ENCODE peak calls at places on chromosomes 11 and 22, in ten cellular contexts. Q, I, W, B, M, E, S, H, D and K are unnamed samples.

GRCh38 chr11:86934933-86935579 is 20.1 kb downstream of the FZD4 start:
- DNase-seq in Q (no peak), I (no peak), W (no peak), B (no peak), M (no peak), E (no peak), S (no peak), H (no peak), D (no peak), K (no peak)

GRCh38 chr11:69700278-69701140 is 3.3 kb downstream of the FGF19 start:
- DNase-seq in Q (no peak), I (peak; percentile 64), W (no peak), B (peak; percentile 84), M (no peak), E (no peak), S (no peak), H (no peak), D (no peak), K (no peak)

GRCh38 chr11:74744277-74744676 is 4.4 kb upstream of the RNF169 start:
- DNase-seq in Q (no peak), I (no peak), W (no peak), B (no peak), M (no peak), E (no peak), S (no peak), H (no peak), D (no peak), K (no peak)

GRCh38 chr22:20298110-20298802 is 21.6 kb downstream of the DGCR6L start:
- DNase-seq in Q (no peak), I (no peak), W (no peak), B (no peak), M (no peak), E (no peak), S (no peak), H (no peak), D (no peak), K (no peak)

GRCh38 chr11:32385998-32386397 is 49.3 kb downstream of the WT1 start:
- DNase-seq in Q (no peak), I (peak; percentile 63), W (peak; percentile 27), B (peak; percentile 41), M (no peak), E (no peak), S (no peak), H (peak; percentile 43), D (no peak), K (no peak)

GRCh38 chr22:29039148-29039547 is 22.5 kb downstream of the C22orf31 start:
- DNase-seq in Q (no peak), I (no peak), W (no peak), B (no peak), M (no peak), E (no peak), S (no peak), H (no peak), D (no peak), K (no peak)

GRCh38 chr22:17974703-17975372 is 49.5 kb downstream of the MICAL3 start:
- DNase-seq in Q (no peak), I (no peak), W (no peak), B (no peak), M (no peak), E (no peak), S (no peak), H (no peak), D (peak; percentile 73), K (no peak)

GRCh38 chr11:94776351-94777321 is 8.5 kb downstream of the AMOTL1 start:
- DNase-seq in Q (no peak), I (peak; percentile 35), W (peak; percentile 92), B (peak; percentile 28), M (no peak), E (no peak), S (no peak), H (peak; percentile 82), D (no peak), K (no peak)

GRCh38 chr11:117730256-117730800 is 66.7 kb downstream of the DSCAML1 start:
- DNase-seq in Q (no peak), I (no peak), W (no peak), B (no peak), M (no peak), E (no peak), S (no peak), H (no peak), D (no peak), K (no peak)